ENCODE peak calls at places on chromosomes 7 and 10, in five cellular contexts. Z is memory B cell, E is NCI-H1436, D is body of pancreas, V is Kasumi-1. O is an unnamed sample.

GRCh38 chr7:149683191-149683590 is 90.2 kb downstream of the ZNF467 start:
- DNase-seq in Z (no peak), E (no peak), D (no peak), V (no peak), O (no peak)

GRCh38 chr7:131212114-131212513 is 115.6 kb upstream of the MKLN1 start:
- DNase-seq in Z (no peak), E (no peak), D (no peak), V (peak; percentile 30), O (no peak)

GRCh38 chr10:95260909-95261552 is 29.8 kb downstream of the PDLIM1 start:
- DNase-seq in Z (no peak), E (no peak), D (no peak), V (no peak), O (no peak)

GRCh38 chr7:33186187-33186586 is 56.8 kb downstream of the BBS9 start:
- DNase-seq in Z (no peak), E (no peak), D (no peak), V (no peak), O (no peak)

GRCh38 chr7:128852537-128853254 is 10.0 kb upstream of the ATP6V1F start:
- DNase-seq in Z (no peak), E (no peak), D (no peak), V (no peak), O (no peak)

GRCh38 chr10:75211007-75211735 is 575 bp downstream of the VDAC2 start:
- DNase-seq in Z (no peak), E (peak; percentile 44), D (no peak), V (peak; percentile 56), O (no peak)

GRCh38 chr7:44961844-44962482 is 16.9 kb downstream of the MYO1G start:
- DNase-seq in Z (no peak), E (no peak), D (no peak), V (no peak), O (no peak)

GRCh38 chr10:120262857-120263547 is 194.0 kb upstream of the PLPP4 start:
- DNase-seq in Z (no peak), E (no peak), D (no peak), V (no peak), O (no peak)

GRCh38 chr10:107442035-107442505 is 277.6 kb upstream of the SORCS1 start:
- DNase-seq in Z (no peak), E (no peak), D (no peak), V (no peak), O (no peak)

GRCh38 chr7:93310346-93310745 is 78.2 kb downstream of the VPS50 start:
- DNase-seq in Z (no peak), E (no peak), D (no peak), V (no peak), O (no peak)

GRCh38 chr10:119489572-119490326 is 52.8 kb downstream of the RGS10 start:
- DNase-seq in Z (peak; percentile 74), E (peak; percentile 45), D (no peak), V (peak; percentile 84), O (no peak)

GRCh38 chr10:91759581-91759986 is 38.6 kb upstream of the TNKS2 start:
- DNase-seq in Z (no peak), E (no peak), D (no peak), V (no peak), O (no peak)

GRCh38 chr10:129192344-129193128 is 274.5 kb upstream of the MGMT start:
- DNase-seq in Z (no peak), E (no peak), D (peak; percentile 33), V (no peak), O (no peak)

GRCh38 chr10:53909791-53910190 is 891.2 kb downstream of the PCDH15 start:
- DNase-seq in Z (no peak), E (no peak), D (no peak), V (no peak), O (no peak)

GRCh38 chr10:132477398-132478340 is 59.9 kb upstream of the INPP5A start:
- DNase-seq in Z (no peak), E (no peak), D (peak; percentile 9), V (no peak), O (no peak)

GRCh38 chr7:130356760-130357611 is 12.4 kb downstream of the CPA5 start:
- DNase-seq in Z (no peak), E (no peak), D (peak; percentile 81), V (no peak), O (no peak)

GRCh38 chr10:11424456-11425287 is 186.8 kb downstream of the USP6NL start:
- DNase-seq in Z (no peak), E (peak; percentile 32), D (peak; percentile 60), V (peak; percentile 76), O (peak; percentile 11)

GRCh38 chr10:132827861-132828539 is 42.1 kb upstream of the NKX6-2 start:
- DNase-seq in Z (no peak), E (no peak), D (no peak), V (no peak), O (no peak)

GRCh38 chr7:121872831-121873764 is at the start of gene PTPRZ1:
- DNase-seq in Z (no peak), E (peak; percentile 49), D (peak; percentile 25), V (no peak), O (no peak)

GRCh38 chr10:99975942-99976809 is 33.6 kb downstream of the DNMBP start:
- DNase-seq in Z (no peak), E (no peak), D (no peak), V (peak; percentile 34), O (no peak)

GRCh38 chr7:131859162-131859821 is 302.9 kb upstream of the PODXL start:
- DNase-seq in Z (peak; percentile 19), E (peak; percentile 0), D (peak; percentile 70), V (peak; percentile 85), O (peak; percentile 27)

GRCh38 chr10:62816179-62817119 is at the start of gene EGR2:
- DNase-seq in Z (peak; percentile 97), E (peak; percentile 65), D (peak; percentile 91), V (peak; percentile 99), O (peak; percentile 85)

GRCh38 chr10:133196936-133197758 is 32.9 kb upstream of the UTF1 start:
- DNase-seq in Z (no peak), E (no peak), D (no peak), V (no peak), O (no peak)

GRCh38 chr10:125018576-125019143 is 76.7 kb downstream of the ZRANB1 start:
- DNase-seq in Z (no peak), E (no peak), D (no peak), V (peak; percentile 74), O (no peak)

GRCh38 chr7:17640730-17641377 is 299.4 kb downstream of the SNX13 start:
- DNase-seq in Z (no peak), E (peak; percentile 10), D (peak; percentile 40), V (peak; percentile 26), O (peak; percentile 7)

GRCh38 chr7:117548035-117548434 is 68.2 kb downstream of the CFTR start:
- DNase-seq in Z (no peak), E (no peak), D (no peak), V (no peak), O (no peak)

GRCh38 chr10:24483701-24484100 is 240.0 kb downstream of the ARHGAP21 start:
- DNase-seq in Z (no peak), E (no peak), D (peak; percentile 83), V (peak; percentile 78), O (peak; percentile 61)

GRCh38 chr10:28171468-28172235 is 131.2 kb downstream of the MPP7 start:
- DNase-seq in Z (no peak), E (no peak), D (no peak), V (no peak), O (no peak)

GRCh38 chr7:109376576-109376975 is 806.9 kb downstream of the DNAJB9 start:
- DNase-seq in Z (no peak), E (no peak), D (no peak), V (no peak), O (no peak)

GRCh38 chr7:28835800-28836199 is 122.3 kb downstream of the TRIL start:
- DNase-seq in Z (no peak), E (no peak), D (no peak), V (no peak), O (no peak)

GRCh38 chr10:28774051-28774995 is 97.0 kb downstream of the BAMBI start:
- DNase-seq in Z (no peak), E (no peak), D (no peak), V (no peak), O (peak; percentile 88)

GRCh38 chr10:58950618-58951017 is 225.8 kb upstream of the PHYHIPL start:
- DNase-seq in Z (no peak), E (no peak), D (no peak), V (no peak), O (no peak)

O was measured in LNCaP clone FGC.